ENCODE peak calls at places on chromosomes 12 and 14, in five cellular contexts. L is fibroblast of mammary gland; F is aorta; H is CD8-positive, alpha-beta memory T cell; Z is left ventricle myocardium inferior. J is an unnamed sample.

GRCh38 chr12:23708185-23708837 is 241.2 kb downstream of the SOX5 start:
- DNase-seq in L (no peak), F (no peak), H (no peak), Z (no peak), J (no peak)

GRCh38 chr12:123897221-123897620 is 75.4 kb downstream of the CCDC92 start:
- DNase-seq in L (peak), F (peak), H (no peak), Z (no peak), J (no peak)

GRCh38 chr12:112241176-112241575 is 115.8 kb downstream of the TRAFD1 start:
- DNase-seq in L (no peak), F (no peak), H (no peak), Z (no peak), J (no peak)

GRCh38 chr12:71938728-71939385 is at the start of gene TPH2:
- DNase-seq in L (peak), F (peak), H (peak), Z (peak), J (no peak)

GRCh38 chr12:124053855-124054254 is 80.8 kb downstream of the ZNF664 start:
- DNase-seq in L (peak), F (peak), H (no peak), Z (peak), J (no peak)

GRCh38 chr12:3795800-3796133 is 42.9 kb upstream of the CRACR2A start:
- DNase-seq in L (no peak), F (no peak), H (no peak), Z (no peak), J (no peak)

GRCh38 chr12:26642361-26642760 is 190.6 kb downstream of the ITPR2 start:
- DNase-seq in L (peak), F (no peak), H (no peak), Z (no peak), J (no peak)

GRCh38 chr14:29663281-29663801 is 264.3 kb downstream of the PRKD1 start:
- DNase-seq in L (peak), F (no peak), H (no peak), Z (no peak), J (no peak)

GRCh38 chr12:7068240-7068993 is 7.9 kb downstream of the C1S start:
- DNase-seq in L (no peak), F (no peak), H (no peak), Z (peak), J (no peak)

GRCh38 chr14:89550761-89551283 is 133.8 kb upstream of the FOXN3 start:
- DNase-seq in L (no peak), F (no peak), H (no peak), Z (no peak), J (no peak)

GRCh38 chr14:24279301-24280186 is 8.1 kb upstream of the RABGGTA start:
- DNase-seq in L (peak), F (no peak), H (peak), Z (peak), J (no peak)

GRCh38 chr12:113220593-113221180 is 577 bp upstream of the TPCN1 start:
- DNase-seq in L (no peak), F (no peak), H (no peak), Z (no peak), J (no peak)

GRCh38 chr12:25005376-25005775 is 56.5 kb upstream of the BCAT1 start:
- DNase-seq in L (no peak), F (no peak), H (no peak), Z (no peak), J (no peak)

GRCh38 chr12:31749024-31749704 is 20.3 kb upstream of the AMN1 start:
- DNase-seq in L (peak), F (no peak), H (no peak), Z (no peak), J (peak)

GRCh38 chr12:15474766-15475165 is 152.5 kb downstream of the PTPRO start:
- DNase-seq in L (no peak), F (no peak), H (no peak), Z (no peak), J (no peak)

GRCh38 chr14:69540654-69541335 is 33.9 kb downstream of the CCDC177 start:
- DNase-seq in L (no peak), F (no peak), H (no peak), Z (no peak), J (no peak)

GRCh38 chr14:29166507-29166906 is 399.9 kb downstream of the FOXG1 start:
- DNase-seq in L (no peak), F (no peak), H (no peak), Z (no peak), J (no peak)

GRCh38 chr14:28651148-28651547 is 115.4 kb upstream of the FOXG1 start:
- DNase-seq in L (peak), F (no peak), H (no peak), Z (no peak), J (no peak)

GRCh38 chr12:2225736-2226135 is 172.9 kb downstream of the CACNA1C start:
- DNase-seq in L (peak), F (no peak), H (no peak), Z (no peak), J (no peak)

GRCh38 chr14:37237735-37238200 is 40.0 kb downstream of the MIPOL1 start:
- DNase-seq in L (no peak), F (no peak), H (no peak), Z (no peak), J (no peak)

GRCh38 chr14:33914676-33915516 is 36.0 kb downstream of the EGLN3 start:
- DNase-seq in L (peak), F (no peak), H (no peak), Z (no peak), J (no peak)

GRCh38 chr12:14961466-14962155 is at the start of gene ARHGDIB:
- DNase-seq in L (no peak), F (no peak), H (peak), Z (peak), J (peak)

GRCh38 chr14:51942971-51943370 is 46.4 kb upstream of the RTRAF start:
- DNase-seq in L (no peak), F (no peak), H (no peak), Z (no peak), J (no peak)

GRCh38 chr12:104024348-104024747 is 25.6 kb downstream of the GLT8D2 start:
- DNase-seq in L (no peak), F (no peak), H (no peak), Z (no peak), J (no peak)

GRCh38 chr12:42666671-42667243 is 77.2 kb upstream of the PRICKLE1 start:
- DNase-seq in L (peak), F (no peak), H (no peak), Z (no peak), J (no peak)

GRCh38 chr14:42961509-42961908 is 1354.8 kb downstream of the LRFN5 start:
- DNase-seq in L (peak), F (no peak), H (no peak), Z (no peak), J (no peak)

GRCh38 chr14:29521526-29522137 is 406.0 kb downstream of the PRKD1 start:
- DNase-seq in L (peak), F (no peak), H (no peak), Z (no peak), J (no peak)

GRCh38 chr14:94558842-94559241 is 2.4 kb upstream of the SERPINA4 start:
- DNase-seq in L (no peak), F (no peak), H (no peak), Z (no peak), J (no peak)

GRCh38 chr12:42507031-42507430 is 82.5 kb downstream of the PRICKLE1 start:
- DNase-seq in L (no peak), F (no peak), H (no peak), Z (no peak), J (no peak)

DNA sequence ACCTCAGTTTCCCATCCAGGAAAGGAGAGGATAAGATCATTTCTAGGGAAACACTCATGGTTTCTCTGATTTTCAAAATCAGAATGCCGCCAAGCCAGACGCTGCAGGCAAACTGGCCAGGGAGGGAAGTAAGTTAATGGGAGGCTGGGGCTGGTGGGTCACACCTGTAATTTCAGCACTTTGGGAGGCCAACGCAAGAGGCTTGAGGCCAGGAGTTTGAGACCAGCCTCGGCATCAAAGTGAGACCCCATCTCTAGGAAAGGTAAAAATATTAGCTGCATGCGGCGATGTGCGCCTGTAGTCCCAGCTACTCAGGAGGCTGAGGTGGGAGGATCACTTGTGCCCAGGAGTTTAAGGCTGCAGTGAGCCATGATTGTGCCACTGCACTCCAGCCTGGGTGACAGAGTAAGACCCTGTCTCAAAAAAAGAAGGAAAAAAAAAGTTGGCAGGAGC is 587 bp downstream of the SELPLG start:
- DNase-seq in L (no peak), F (peak), H (no peak), Z (no peak), J (no peak)
- H3K4me3 ChIP-seq in L (no peak), F (no peak), H (peak), Z (peak), J (peak)

GRCh38 chr12:56267443-56268071 is 815 bp downstream of the COQ10A start:
- DNase-seq in L (peak), F (no peak), H (no peak), Z (peak), J (no peak)
- H3K4me3 ChIP-seq in L (peak), F (peak), H (peak), Z (peak), J (peak)

GRCh38 chr14:100438678-100439592 is 115.8 kb downstream of the SLC25A47 start:
- DNase-seq in L (peak), F (no peak), H (no peak), Z (no peak), J (peak)

GRCh38 chr14:100440758-100441203 is 117.6 kb downstream of the SLC25A47 start:
- DNase-seq in L (no peak), F (no peak), H (no peak), Z (no peak), J (no peak)

GRCh38 chr14:100438271-100438670 is 115.1 kb downstream of the SLC25A47 start:
- DNase-seq in L (no peak), F (no peak), H (no peak), Z (no peak), J (no peak)

GRCh38 chr14:100440207-100440631 is 117.1 kb downstream of the SLC25A47 start:
- DNase-seq in L (peak), F (no peak), H (peak), Z (peak), J (peak)

DNA sequence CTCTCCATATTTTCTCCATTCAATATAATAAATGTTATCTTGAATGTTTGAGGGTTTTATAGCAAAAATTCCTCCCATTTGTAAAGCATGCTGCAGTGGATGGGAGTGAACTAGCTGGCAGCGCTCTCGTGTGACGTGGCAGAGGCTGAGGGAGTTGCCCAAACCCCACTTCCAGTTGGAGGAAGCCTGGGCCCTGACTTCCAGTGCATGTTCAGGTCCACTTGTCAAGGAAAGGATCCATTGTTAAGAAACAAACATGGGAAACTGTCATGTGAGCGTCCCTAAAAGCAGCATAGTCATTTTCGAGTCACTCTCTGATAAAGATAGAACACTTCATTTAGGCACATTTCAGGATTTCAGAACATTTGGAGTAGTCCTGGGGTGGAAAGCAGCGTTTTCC is 116.6 kb downstream of the SLC25A47 start:
- DNase-seq in L (peak), F (no peak), H (no peak), Z (peak), J (no peak)
- H3K4me3 ChIP-seq in L (no peak), F (no peak), H (no peak), Z (peak), J (no peak)

GRCh38 chr12:93740721-93741120 is 63.5 kb downstream of the CRADD start:
- DNase-seq in L (peak), F (no peak), H (no peak), Z (no peak), J (no peak)

GRCh38 chr12:93736640-93737178 is 59.5 kb downstream of the CRADD start:
- DNase-seq in L (no peak), F (no peak), H (no peak), Z (no peak), J (no peak)

GRCh38 chr12:93741741-93742085 is 64.5 kb downstream of the CRADD start:
- DNase-seq in L (peak), F (no peak), H (no peak), Z (no peak), J (no peak)

GRCh38 chr12:93737457-93738198 is 60.5 kb downstream of the CRADD start:
- DNase-seq in L (no peak), F (no peak), H (no peak), Z (no peak), J (no peak)

DNA sequence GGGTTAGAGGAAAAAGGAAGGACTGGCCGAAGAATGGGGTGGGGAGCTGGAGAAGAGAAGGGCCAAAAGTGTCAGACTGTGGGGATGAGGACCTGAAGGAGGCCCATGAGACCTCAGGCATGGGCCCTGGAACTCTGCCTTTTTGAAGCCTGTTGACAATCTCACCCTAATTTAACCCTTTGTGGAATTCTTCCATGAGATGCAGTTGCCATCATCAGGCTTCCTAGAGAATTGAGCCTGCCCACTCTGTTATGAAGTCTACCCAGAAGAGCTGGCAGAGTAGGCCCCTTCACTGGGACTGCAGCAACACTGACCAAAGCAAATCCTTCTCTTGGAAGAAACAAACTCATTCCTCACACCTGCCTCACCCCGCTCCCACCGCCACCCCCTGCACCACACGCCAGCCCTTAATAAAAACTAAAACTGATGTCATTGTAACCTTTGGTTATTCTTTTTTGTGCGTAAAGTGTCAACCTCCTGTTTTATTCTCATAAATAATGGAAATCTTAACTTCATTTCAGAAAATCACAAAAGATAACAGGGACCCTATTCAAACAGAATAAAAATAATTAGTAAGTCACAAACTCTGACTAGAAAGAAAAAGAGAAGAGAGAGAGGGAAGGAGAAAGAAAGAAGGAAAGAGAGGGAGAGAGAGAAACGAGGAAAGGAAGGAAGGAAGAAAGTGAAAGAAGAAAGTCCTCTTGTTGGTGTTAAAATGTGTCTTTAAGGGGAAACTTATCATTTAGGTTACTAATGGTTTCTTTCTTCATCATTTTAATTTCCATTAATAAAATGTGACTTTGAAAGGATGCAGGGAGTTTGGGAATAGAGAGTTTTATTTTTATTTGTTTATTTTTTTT is 61.3 kb downstream of the CRADD start:
- DNase-seq in L (no peak), F (no peak), H (no peak), Z (no peak), J (no peak)
- H3K4me3 ChIP-seq in L (no peak), F (no peak), H (no peak), Z (peak), J (peak)

GRCh38 chr14:87065366-87065765 is 927.6 kb downstream of the GALC start:
- DNase-seq in L (no peak), F (no peak), H (no peak), Z (no peak), J (no peak)

GRCh38 chr14:87067597-87067996 is 925.4 kb downstream of the GALC start:
- DNase-seq in L (no peak), F (no peak), H (no peak), Z (no peak), J (no peak)

GRCh38 chr14:87063181-87063580 is 929.8 kb downstream of the GALC start:
- DNase-seq in L (no peak), F (no peak), H (no peak), Z (no peak), J (no peak)

GRCh38 chr14:87067061-87067460 is 925.9 kb downstream of the GALC start:
- DNase-seq in L (no peak), F (no peak), H (no peak), Z (no peak), J (no peak)

GRCh38 chr14:87066221-87066817 is 926.7 kb downstream of the GALC start:
- DNase-seq in L (peak), F (no peak), H (no peak), Z (no peak), J (no peak)
- H3K4me3 ChIP-seq in L (no peak), F (no peak), H (no peak), Z (no peak), J (no peak)